ENCODE peak calls at places on chromosomes 16 and 17, in eight cellular contexts. K is CD8-positive, alpha-beta memory T cell; Z is fibroblast of lung; L is right cardiac atrium; Y is lung; E is stomach; X is HAP-1; U is transverse colon. P is an unnamed sample.

GRCh38 chr17:3804503-3804931 is 3.5 kb upstream of the ITGAE start:
- DNase-seq in K (no peak), Z (peak; percentile 78), L (no peak), Y (no peak), E (no peak), X (no peak), U (no peak), P (no peak)

GRCh38 chr16:54540525-54541180 is 254.1 kb upstream of the IRX3 start:
- DNase-seq in K (no peak), Z (no peak), L (no peak), Y (peak; percentile 48), E (peak; percentile 79), X (no peak), U (peak; percentile 9), P (peak; percentile 68)

GRCh38 chr17:38921756-38922411 is 3.5 kb upstream of the LASP1NB start:
- DNase-seq in K (no peak), Z (no peak), L (peak; percentile 44), Y (no peak), E (peak; percentile 24), X (peak; percentile 6), U (no peak), P (peak; percentile 11)

GRCh38 chr16:24119807-24120206 is 136.3 kb upstream of the CACNG3 start:
- DNase-seq in K (no peak), Z (no peak), L (no peak), Y (no peak), E (no peak), X (no peak), U (no peak), P (no peak)

GRCh38 chr16:17827313-17827712 is 356.6 kb upstream of the XYLT1 start:
- DNase-seq in K (no peak), Z (peak; percentile 74), L (no peak), Y (no peak), E (no peak), X (no peak), U (no peak), P (no peak)

GRCh38 chr16:54928016-54928356 is 2.7 kb upstream of the IRX5 start:
- DNase-seq in K (no peak), Z (peak; percentile 34), L (no peak), Y (no peak), E (no peak), X (peak; percentile 59), U (no peak), P (no peak)

GRCh38 chr17:81329279-81329926 is 34.3 kb upstream of the SLC38A10 start:
- DNase-seq in K (no peak), Z (peak; percentile 90), L (peak; percentile 89), Y (peak; percentile 88), E (peak; percentile 80), X (peak; percentile 44), U (peak; percentile 94), P (peak; percentile 92)

GRCh38 chr17:83171661-83172060 is 92.3 kb downstream of the METRNL start:
- DNase-seq in K (no peak), Z (no peak), L (no peak), Y (peak; percentile 23), E (no peak), X (no peak), U (no peak), P (peak; percentile 50)

GRCh38 chr17:41919165-41919817 is 540 bp upstream of the ACLY start:
- DNase-seq in K (no peak), Z (no peak), L (no peak), Y (no peak), E (no peak), X (peak; percentile 81), U (no peak), P (no peak)

GRCh38 chr16:50644730-50645129 is 36.4 kb downstream of the SNX20 start:
- DNase-seq in K (no peak), Z (peak; percentile 36), L (peak; percentile 53), Y (no peak), E (peak; percentile 31), X (no peak), U (peak; percentile 26), P (no peak)

GRCh38 chr16:87806608-87807546 is 41.1 kb upstream of the KLHDC4 start:
- DNase-seq in K (no peak), Z (peak; percentile 90), L (peak; percentile 84), Y (peak; percentile 62), E (peak; percentile 75), X (peak; percentile 37), U (peak; percentile 62), P (peak; percentile 27)

GRCh38 chr17:596763-597644 is 117.6 kb downstream of the VPS53 start:
- DNase-seq in K (no peak), Z (peak; percentile 95), L (no peak), Y (no peak), E (no peak), X (no peak), U (no peak), P (no peak)

GRCh38 chr16:7246578-7246977 is 86.1 kb upstream of the RBFOX1 start:
- DNase-seq in K (no peak), Z (no peak), L (no peak), Y (no peak), E (no peak), X (no peak), U (no peak), P (no peak)

GRCh38 chr17:55366020-55366481 is 55.6 kb downstream of the MMD start:
- DNase-seq in K (no peak), Z (no peak), L (no peak), Y (no peak), E (no peak), X (no peak), U (no peak), P (no peak)

GRCh38 chr16:695355-696089 is 5.3 kb upstream of the WDR24 start:
- DNase-seq in K (peak; percentile 35), Z (no peak), L (no peak), Y (no peak), E (peak; percentile 76), X (peak; percentile 74), U (peak; percentile 91), P (peak; percentile 49)

GRCh38 chr16:66035096-66035495 is 331.4 kb upstream of the CDH5 start:
- DNase-seq in K (no peak), Z (peak; percentile 23), L (no peak), Y (no peak), E (no peak), X (no peak), U (no peak), P (no peak)

DNA sequence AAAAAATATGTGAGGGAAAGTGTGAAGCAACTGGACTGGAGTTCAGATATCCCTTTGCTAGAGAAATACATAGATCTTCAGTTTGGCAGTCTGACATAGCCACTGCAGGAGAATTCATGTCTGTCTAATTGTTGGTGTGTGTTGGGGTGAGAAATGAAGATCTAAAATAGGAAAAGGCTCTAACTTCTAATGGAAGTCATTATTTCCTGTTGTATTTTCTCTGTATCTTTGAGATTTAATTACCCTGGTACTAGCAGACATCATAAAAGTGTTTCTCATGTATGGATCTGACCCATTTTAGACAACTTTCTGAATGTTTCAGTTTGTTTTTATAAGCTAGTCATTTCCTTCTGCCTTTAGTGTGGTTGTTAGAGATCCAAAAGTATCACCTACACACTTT is 128.3 kb downstream of the NLK start:
- DNase-seq in K (no peak), Z (peak; percentile 14), L (no peak), Y (no peak), E (no peak), X (no peak), U (no peak), P (no peak)
- H3K4me1 ChIP-seq in K (peaks cover 7% of the 10 kb centered on the region), Z (peaks cover 5% of the 10 kb centered on the region), L (peaks cover 2% of the 10 kb centered on the region), Y (no peaks in the 10 kb centered on the region), E (no peaks in the 10 kb centered on the region), X (peaks cover 25% of the 10 kb centered on the region), U (peaks cover 24% of the 10 kb centered on the region), P (no peaks in the 10 kb centered on the region)

DNA sequence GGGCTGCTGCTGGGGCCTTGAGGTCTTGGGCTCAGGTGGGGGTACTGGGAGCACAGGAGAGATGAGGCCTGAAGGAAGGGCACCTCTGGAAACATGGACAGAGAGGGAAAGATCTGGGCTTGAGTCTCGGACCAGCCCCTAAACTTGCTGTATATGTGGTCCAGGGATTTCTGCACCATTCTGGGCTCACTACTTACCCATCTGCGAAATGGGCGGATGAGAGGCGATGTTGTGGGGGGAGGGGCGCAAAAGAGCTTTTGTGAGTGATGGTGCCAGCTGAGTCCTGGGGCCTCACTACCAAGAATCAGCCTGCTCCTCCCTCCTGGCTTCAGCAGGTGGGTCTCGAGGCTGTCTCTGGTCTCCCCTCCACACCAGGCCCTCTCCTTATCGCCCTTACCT is 285 bp downstream of the C17orf99 start:
- DNase-seq in K (no peak), Z (no peak), L (no peak), Y (no peak), E (no peak), X (no peak), U (peak; percentile 12), P (no peak)
- H3K4me1 ChIP-seq in K (peaks cover 35% of the 10 kb centered on the region), Z (peaks cover 24% of the 10 kb centered on the region), L (peaks cover 17% of the 10 kb centered on the region), Y (no peaks in the 10 kb centered on the region), E (peaks cover 93% of the 10 kb centered on the region), X (no peaks in the 10 kb centered on the region), U (peaks cover 77% of the 10 kb centered on the region), P (peaks cover 22% of the 10 kb centered on the region)

GRCh38 chr17:17751489-17751995 is 70.3 kb downstream of the RAI1 start:
- DNase-seq in K (no peak), Z (no peak), L (no peak), Y (no peak), E (no peak), X (no peak), U (no peak), P (no peak)

GRCh38 chr17:17750881-17751280 is 69.6 kb downstream of the RAI1 start:
- DNase-seq in K (peak; percentile 42), Z (no peak), L (no peak), Y (no peak), E (no peak), X (no peak), U (peak; percentile 29), P (no peak)

GRCh38 chr17:17754719-17755686 is 73.7 kb downstream of the RAI1 start:
- DNase-seq in K (no peak), Z (peak; percentile 28), L (peak; percentile 83), Y (peak; percentile 86), E (peak; percentile 38), X (no peak), U (no peak), P (no peak)

GRCh38 chr17:17751996-17752821 is 71.0 kb downstream of the RAI1 start:
- DNase-seq in K (peak; percentile 96), Z (peak; percentile 93), L (peak; percentile 99), Y (peak; percentile 95), E (peak; percentile 98), X (peak; percentile 97), U (peak; percentile 98), P (peak; percentile 97)

DNA sequence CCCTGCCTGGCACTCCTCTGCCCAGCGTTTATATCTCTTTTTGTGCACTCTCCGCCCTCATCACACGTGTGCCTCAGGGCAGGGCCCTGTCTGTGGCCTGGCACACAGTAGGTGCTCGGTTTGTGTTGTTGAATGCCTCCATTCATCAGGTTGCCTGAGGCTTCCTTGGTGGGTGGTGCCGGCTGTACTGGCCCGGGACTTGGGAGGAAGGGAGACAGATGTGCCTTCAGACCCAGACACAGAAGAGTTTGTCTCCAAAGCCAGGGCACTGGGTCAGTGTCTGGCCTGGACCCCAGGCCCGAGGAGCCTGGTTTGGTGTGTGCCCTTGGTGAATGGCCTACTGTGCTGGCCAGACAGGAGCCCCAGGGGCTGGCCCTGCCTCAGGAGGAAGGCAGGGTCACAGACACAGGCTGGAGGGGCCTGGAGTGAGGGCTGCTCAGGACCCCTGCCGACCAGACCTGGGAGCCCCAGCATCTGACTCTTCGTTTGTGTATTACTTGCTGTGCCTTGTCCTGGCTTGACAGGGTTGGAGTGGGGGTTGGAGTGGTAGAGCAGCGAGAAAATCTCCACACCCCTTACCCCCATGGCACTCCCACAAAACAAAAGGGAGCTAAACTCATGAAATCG is 71.7 kb downstream of the RAI1 start:
- DNase-seq in K (no peak), Z (no peak), L (no peak), Y (no peak), E (no peak), X (no peak), U (no peak), P (no peak)
- H3K4me1 ChIP-seq in K (peaks cover 72% of the 10 kb centered on the region), Z (peaks cover 14% of the 10 kb centered on the region), L (peaks cover 7% of the 10 kb centered on the region), Y (no peaks in the 10 kb centered on the region), E (peaks cover 86% of the 10 kb centered on the region), X (peaks cover 15% of the 10 kb centered on the region), U (peaks cover 39% of the 10 kb centered on the region), P (no peaks in the 10 kb centered on the region)

GRCh38 chr17:29051731-29052130 is 8.8 kb downstream of the PIPOX start:
- DNase-seq in K (no peak), Z (no peak), L (no peak), Y (no peak), E (no peak), X (no peak), U (no peak), P (no peak)
- H3K4me1 ChIP-seq in K (no peaks in the 10 kb centered on the region), Z (no peaks in the 10 kb centered on the region), L (no peaks in the 10 kb centered on the region), Y (no peaks in the 10 kb centered on the region), E (no peaks in the 10 kb centered on the region), X (no peaks in the 10 kb centered on the region), U (no peaks in the 10 kb centered on the region), P (no peaks in the 10 kb centered on the region)